ENCODE peak calls at places on chromosomes 7 and 10, in nine cellular contexts. N is adrenal gland, L is thyroid gland, G is stomach, J is suprapubic skin, Y is heart left ventricle, Z is spleen, Q is esophagus muscularis mucosa, U is transverse colon. K is an unnamed sample.
A peak's percentile ranks its signal among the peaks of the same experiment; 100 is the strongest.

GRCh38 chr7:78516450-78516849 is 717.9 kb downstream of the PHTF2 start:
- DNase-seq in N (no peak), L (no peak), G (no peak), J (no peak), Y (no peak), Z (no peak), Q (no peak), U (no peak), K (no peak)

GRCh38 chr10:123530166-123530870 is 135.8 kb upstream of the GPR26 start:
- DNase-seq in N (no peak), L (no peak), G (no peak), J (no peak), Y (no peak), Z (no peak), Q (peak; percentile 90), U (no peak), K (peak; percentile 52)

GRCh38 chr7:44791278-44792219 is 4.9 kb upstream of the PPIA start:
- DNase-seq in N (no peak), L (no peak), G (no peak), J (no peak), Y (no peak), Z (no peak), Q (no peak), U (no peak), K (no peak)

GRCh38 chr10:71878327-71879034 is 27.4 kb upstream of the PSAP start:
- DNase-seq in N (no peak), L (peak; percentile 49), G (no peak), J (no peak), Y (peak; percentile 48), Z (peak; percentile 91), Q (no peak), U (no peak), K (no peak)

GRCh38 chr7:94973844-94974243 is 66.5 kb downstream of the PPP1R9A start:
- DNase-seq in N (no peak), L (no peak), G (no peak), J (no peak), Y (no peak), Z (no peak), Q (no peak), U (no peak), K (no peak)

GRCh38 chr10:80382989-80383388 is 25.4 kb upstream of the PRXL2A start:
- DNase-seq in N (peak; percentile 61), L (peak; percentile 49), G (no peak), J (no peak), Y (peak; percentile 44), Z (no peak), Q (no peak), U (peak; percentile 44), K (no peak)

GRCh38 chr10:129780901-129781795 is 182.9 kb downstream of the EBF3 start:
- DNase-seq in N (no peak), L (no peak), G (no peak), J (peak; percentile 33), Y (no peak), Z (peak; percentile 56), Q (no peak), U (no peak), K (no peak)

GRCh38 chr7:155533120-155533826 is 13.1 kb downstream of the CNPY1 start:
- DNase-seq in N (no peak), L (no peak), G (no peak), J (no peak), Y (no peak), Z (peak; percentile 79), Q (no peak), U (no peak), K (no peak)

GRCh38 chr7:1418505-1419309 is 40.6 kb downstream of the MICALL2 start:
- DNase-seq in N (no peak), L (no peak), G (no peak), J (no peak), Y (no peak), Z (no peak), Q (no peak), U (no peak), K (no peak)

GRCh38 chr10:131697461-131698128 is 203.2 kb upstream of the PPP2R2D start:
- DNase-seq in N (no peak), L (no peak), G (no peak), J (no peak), Y (no peak), Z (peak; percentile 19), Q (no peak), U (no peak), K (peak; percentile 47)

GRCh38 chr7:93715234-93715633 is 140.7 kb upstream of the CALCR start:
- DNase-seq in N (peak; percentile 31), L (peak; percentile 40), G (peak; percentile 37), J (peak; percentile 64), Y (peak; percentile 35), Z (peak; percentile 75), Q (no peak), U (peak; percentile 18), K (no peak)

GRCh38 chr7:125122225-125122624 is 192.6 kb upstream of the POT1 start:
- DNase-seq in N (no peak), L (no peak), G (no peak), J (no peak), Y (no peak), Z (no peak), Q (no peak), U (no peak), K (no peak)

DNA sequence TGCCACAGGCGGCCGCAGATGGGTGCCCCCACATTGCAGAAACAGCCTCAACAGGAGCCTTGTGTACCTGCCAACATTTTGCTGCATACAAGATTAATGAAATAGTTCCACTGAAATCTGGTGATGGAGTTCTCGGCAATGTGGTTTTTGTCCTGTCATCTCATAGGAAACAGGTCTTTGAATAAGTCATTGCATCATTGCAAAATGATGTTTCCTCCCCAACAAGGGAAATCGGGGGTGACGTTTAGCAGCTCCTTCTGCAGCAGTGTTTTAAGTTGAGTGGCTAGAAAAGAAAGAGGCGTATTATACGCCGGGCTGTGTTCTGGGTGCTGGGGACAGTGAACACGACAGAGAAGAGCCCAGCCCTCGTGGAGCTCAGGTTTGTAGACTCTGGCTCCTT is 177.0 kb downstream of the PRKAG2 start:
- DNase-seq in N (no peak), L (no peak), G (no peak), J (no peak), Y (no peak), Z (no peak), Q (no peak), U (no peak), K (no peak)
- H3K4me1 ChIP-seq in N (peaks cover 7% of the 10 kb centered on the region), L (peaks cover 14% of the 10 kb centered on the region), G (peaks cover 24% of the 10 kb centered on the region), J (peaks cover 25% of the 10 kb centered on the region), Y (peaks cover 20% of the 10 kb centered on the region), Z (peaks cover 12% of the 10 kb centered on the region), Q (peaks cover 36% of the 10 kb centered on the region), U (peaks cover 8% of the 10 kb centered on the region), K (peaks cover 38% of the 10 kb centered on the region)

DNA sequence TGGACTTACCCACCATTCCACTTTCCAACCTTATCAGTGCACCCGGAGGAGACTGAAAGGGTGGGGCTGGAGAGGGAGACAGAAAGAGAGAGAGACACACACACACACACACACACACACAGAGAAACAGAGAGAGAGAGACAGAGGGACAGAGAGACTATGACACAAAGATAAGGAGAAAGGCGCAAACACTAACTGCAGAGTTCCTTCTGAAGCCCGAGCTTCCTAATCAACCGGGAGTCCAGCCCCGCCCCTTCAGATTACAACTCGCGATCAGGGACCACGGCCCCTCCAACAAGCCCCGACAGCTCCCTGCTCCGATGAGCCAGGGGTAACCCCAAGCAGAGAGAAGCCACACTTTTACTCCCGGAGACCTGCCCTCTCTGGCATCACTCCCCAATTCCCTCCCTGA is 499 bp downstream of the GAL3ST4 start:
- DNase-seq in N (no peak), L (no peak), G (no peak), J (no peak), Y (peak; percentile 44), Z (peak; percentile 52), Q (no peak), U (peak; percentile 40), K (no peak)
- TF ChIP-seq POLR2A in N (no peak), L (no peak), G (no peak), J (no peak), Y (no peak), Z (no peak), Q (no peak), U (peak; percentile 14), K (no peak)

GRCh38 chr10:6701289-6701688 is 121.2 kb upstream of the PRKCQ start:
- DNase-seq in N (no peak), L (peak; percentile 10), G (no peak), J (no peak), Y (no peak), Z (no peak), Q (no peak), U (peak; percentile 8), K (no peak)
- TF ChIP-seq CTCF in N (no peak), L (no peak), G (no peak), J (no peak), Y (no peak), Z (no peak), Q (no peak), U (no peak), K (no peak)

DNA sequence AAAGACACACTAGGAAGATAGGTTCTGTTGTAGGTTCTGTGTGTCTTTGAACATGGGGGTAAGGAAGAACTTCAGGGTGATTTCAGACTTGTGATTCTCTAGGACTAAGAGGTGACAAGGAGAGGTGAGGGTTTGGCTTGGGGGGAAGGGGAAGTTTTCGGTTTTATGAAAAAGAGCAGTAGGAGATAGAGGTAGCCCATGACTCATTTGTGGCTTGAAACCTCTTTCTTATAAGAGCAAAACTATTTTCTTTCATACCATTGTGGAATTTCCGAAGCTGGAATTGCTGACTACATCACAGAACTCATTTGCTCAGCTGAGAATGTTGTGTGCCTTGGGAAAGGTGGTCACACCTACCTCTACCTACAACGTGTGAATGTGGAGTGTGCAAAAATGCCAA is 39.6 kb upstream of the IKZF1 start:
- DNase-seq in N (no peak), L (no peak), G (no peak), J (no peak), Y (no peak), Z (no peak), Q (no peak), U (no peak), K (no peak)
- H3K4me1 ChIP-seq in N (no peaks in the 10 kb centered on the region), L (no peaks in the 10 kb centered on the region), G (no peaks in the 10 kb centered on the region), J (no peaks in the 10 kb centered on the region), Y (no peaks in the 10 kb centered on the region), Z (peaks cover 81% of the 10 kb centered on the region), Q (no peaks in the 10 kb centered on the region), U (no peaks in the 10 kb centered on the region), K (no peaks in the 10 kb centered on the region)

GRCh38 chr10:688621-689426 is 644 bp downstream of the DIP2C start:
- DNase-seq in N (peak; percentile 53), L (peak; percentile 48), G (peak; percentile 45), J (no peak), Y (no peak), Z (no peak), Q (peak; percentile 89), U (peak; percentile 36), K (no peak)
- TF ChIP-seq POLR2A in N (no peak), L (peak; percentile 11), G (no peak), J (no peak), Y (no peak), Z (no peak), Q (no peak), U (no peak), K (no peak)

K was measured in vagina.